ENCODE peak calls at places on chromosomes 5 and 9, in six cellular contexts. D is psoas muscle, I is foreskin fibroblast, Q is endothelial cell, Z is fibroblast of mammary gland, K is NB4. M is an unnamed sample.

GRCh38 chr9:76218868-76219462 is 175.3 kb downstream of the RFK start:
- DNase-seq in I (no peak), Q (no peak), Z (peak), K (no peak), D (no peak), M (no peak)

GRCh38 chr9:81531511-81531910 is 157.8 kb downstream of the TLE1 start:
- DNase-seq in I (no peak), D (no peak), Q (no peak), K (no peak), Z (no peak), M (no peak)

GRCh38 chr9:20683351-20684034 is 566 bp upstream of the FOCAD start:
- DNase-seq in D (peak), Q (no peak), K (peak), Z (peak), I (peak), M (peak)

GRCh38 chr5:56676091-56676768 is 139.1 kb upstream of the MAP3K1 start:
- DNase-seq in Z (no peak), D (no peak), K (peak), I (peak), Q (no peak), M (no peak)

GRCh38 chr9:117744856-117745389 is 40.7 kb downstream of the TLR4 start:
- DNase-seq in Q (peak), D (peak), K (peak), Z (no peak), I (peak), M (no peak)

GRCh38 chr9:114994716-114995115 is 64.3 kb upstream of the TNFSF8 start:
- DNase-seq in Z (no peak), D (no peak), Q (no peak), I (no peak), K (no peak), M (no peak)

GRCh38 chr5:112554089-112554977 is 135.3 kb upstream of the EPB41L4A start:
- DNase-seq in K (no peak), Z (peak), I (peak), Q (no peak), D (no peak), M (no peak)

GRCh38 chr9:89621031-89621430 is 16.2 kb downstream of the GADD45G start:
- DNase-seq in K (no peak), Q (no peak), D (no peak), I (no peak), Z (no peak), M (no peak)

GRCh38 chr5:91382530-91383026 is 539 bp downstream of the ARRDC3 start:
- DNase-seq in K (peak), I (peak), Q (no peak), D (no peak), Z (peak), M (no peak)

GRCh38 chr5:65163698-65164097 is 318.0 kb downstream of the ADAMTS6 start:
- DNase-seq in Q (no peak), Z (peak), D (no peak), K (no peak), I (peak), M (no peak)

GRCh38 chr5:34762321-34762871 is 76.6 kb upstream of the TTC23L start:
- DNase-seq in Z (peak), Q (no peak), I (peak), K (no peak), D (peak), M (no peak)

GRCh38 chr5:96114736-96115466 is 153.2 kb upstream of the ELL2 start:
- DNase-seq in I (peak), K (no peak), Q (no peak), Z (peak), D (no peak), M (no peak)

GRCh38 chr5:89480406-89481007 is 597.5 kb upstream of the MEF2C start:
- DNase-seq in K (no peak), Z (peak), I (no peak), Q (no peak), D (no peak), M (no peak)

GRCh38 chr9:28289732-28290131 is 716.5 kb upstream of the C9orf72 start:
- DNase-seq in Z (no peak), I (no peak), K (no peak), Q (no peak), D (no peak), M (no peak)

GRCh38 chr5:133295520-133295919 is 243.7 kb downstream of the HSPA4 start:
- DNase-seq in D (no peak), I (no peak), Q (no peak), K (no peak), Z (peak), M (no peak)

GRCh38 chr9:37938121-37938906 is 34.4 kb upstream of the SLC25A51 start:
- DNase-seq in Q (no peak), Z (peak), K (no peak), D (no peak), I (peak), M (no peak)

GRCh38 chr9:127559247-127559680 is 52.8 kb upstream of the STXBP1 start:
- DNase-seq in Z (no peak), I (no peak), D (no peak), K (no peak), Q (no peak), M (no peak)

GRCh38 chr9:86454701-86455402 is 100.6 kb upstream of the TUT7 start:
- DNase-seq in Q (no peak), I (peak), Z (peak), D (no peak), K (no peak), M (no peak)

GRCh38 chr9:93531374-93531773 is 45.0 kb upstream of the PHF2 start:
- DNase-seq in Z (peak), I (no peak), K (no peak), Q (no peak), D (no peak), M (no peak)
- TF ChIP-seq CTCF in Z (peak), I (no peak), K (no peak), Q (no peak), D (peak), M (no peak)

DNA sequence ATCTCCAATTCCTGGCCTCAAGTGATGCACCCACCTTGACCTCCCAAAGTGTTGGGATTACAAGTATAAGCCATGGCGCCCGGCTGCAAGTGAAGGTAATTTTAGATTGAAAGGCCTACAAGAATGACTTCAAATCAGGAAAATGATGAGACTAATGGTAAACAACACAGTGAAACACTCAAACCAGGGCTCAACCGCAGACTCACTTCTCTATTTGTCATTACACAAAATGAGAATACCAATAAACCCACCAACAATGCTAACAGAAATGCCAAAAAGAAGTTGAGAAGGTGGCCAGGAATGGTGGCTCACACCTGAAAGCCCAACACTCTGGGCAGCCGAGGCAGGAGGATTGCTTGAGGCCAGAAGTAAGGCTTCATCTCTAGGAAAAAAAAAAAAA is 92.1 kb downstream of the UBAP2 start:
- DNase-seq in Q (no peak), I (no peak), D (no peak), K (no peak), Z (no peak), M (no peak)
- TF ChIP-seq CTCF in Q (no peak), I (no peak), D (no peak), K (no peak), Z (no peak), M (no peak)

DNA sequence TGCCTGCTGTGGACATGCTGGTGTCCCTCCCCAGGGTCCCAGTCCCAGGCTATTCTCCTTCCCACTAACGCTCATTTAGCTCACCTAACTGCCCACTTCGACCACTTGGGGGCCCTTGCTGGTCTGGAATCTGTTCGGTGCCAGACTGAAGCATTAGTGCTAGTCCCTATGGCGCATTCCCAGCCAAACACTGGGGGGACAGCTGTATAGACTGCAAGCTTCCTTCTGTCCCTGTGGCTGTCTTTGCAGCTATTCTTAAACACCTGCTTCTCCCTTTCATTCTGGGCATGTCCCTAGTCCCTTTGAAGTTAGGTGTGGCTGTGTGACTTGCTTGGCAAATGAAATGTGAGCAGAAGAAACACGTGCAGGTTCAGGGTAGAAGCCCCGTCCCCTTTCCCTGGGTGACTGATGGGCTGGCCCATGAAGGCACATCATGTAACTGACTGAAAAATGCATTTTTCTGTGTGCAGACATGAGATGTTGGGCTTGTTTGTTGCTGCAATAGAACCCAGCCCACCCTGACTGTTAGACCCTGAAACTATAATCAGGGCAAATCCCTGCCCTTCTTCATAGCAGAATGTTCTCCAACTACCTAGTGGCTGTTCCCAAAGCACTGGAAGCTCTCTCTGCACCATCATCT is 134.4 kb downstream of the BARX1 start:
- DNase-seq in Q (no peak), I (no peak), Z (no peak), D (no peak), K (peak), M (peak)
- TF ChIP-seq CTCF in Q (no peak), I (no peak), Z (no peak), D (no peak), K (peak), M (no peak)

DNA sequence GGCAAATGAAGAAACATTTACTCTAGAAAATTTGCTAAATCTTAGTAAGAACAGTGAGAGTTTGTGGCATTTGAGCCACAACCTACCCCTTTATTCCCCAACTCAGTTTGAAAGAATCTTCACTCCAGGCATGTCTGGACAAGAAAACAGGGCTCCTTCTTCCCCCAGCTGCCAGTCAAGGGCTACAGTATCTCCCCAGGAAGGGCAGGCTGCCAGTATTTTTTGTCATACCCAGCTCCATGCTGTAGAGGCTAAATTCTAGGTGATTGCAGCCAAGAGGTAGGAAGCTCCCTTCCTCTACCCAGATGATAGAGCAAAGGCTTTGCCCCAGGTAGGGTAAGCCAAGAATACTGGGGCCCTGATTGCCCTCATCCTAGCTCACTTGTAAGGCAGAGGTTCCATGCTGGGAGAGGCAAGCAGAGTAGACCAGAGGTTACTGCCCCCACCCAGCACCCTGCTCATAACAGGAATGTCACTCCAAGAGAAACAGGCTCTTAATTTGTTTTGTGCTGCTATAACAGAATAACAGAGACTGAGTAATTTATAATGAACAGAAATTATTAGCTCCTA is 20.0 kb upstream of the GRPEL2 start:
- DNase-seq in K (no peak), I (peak), D (no peak), Z (peak), Q (no peak), M (no peak)
- TF ChIP-seq CTCF in K (no peak), I (no peak), D (no peak), Z (no peak), Q (no peak), M (no peak)

DNA sequence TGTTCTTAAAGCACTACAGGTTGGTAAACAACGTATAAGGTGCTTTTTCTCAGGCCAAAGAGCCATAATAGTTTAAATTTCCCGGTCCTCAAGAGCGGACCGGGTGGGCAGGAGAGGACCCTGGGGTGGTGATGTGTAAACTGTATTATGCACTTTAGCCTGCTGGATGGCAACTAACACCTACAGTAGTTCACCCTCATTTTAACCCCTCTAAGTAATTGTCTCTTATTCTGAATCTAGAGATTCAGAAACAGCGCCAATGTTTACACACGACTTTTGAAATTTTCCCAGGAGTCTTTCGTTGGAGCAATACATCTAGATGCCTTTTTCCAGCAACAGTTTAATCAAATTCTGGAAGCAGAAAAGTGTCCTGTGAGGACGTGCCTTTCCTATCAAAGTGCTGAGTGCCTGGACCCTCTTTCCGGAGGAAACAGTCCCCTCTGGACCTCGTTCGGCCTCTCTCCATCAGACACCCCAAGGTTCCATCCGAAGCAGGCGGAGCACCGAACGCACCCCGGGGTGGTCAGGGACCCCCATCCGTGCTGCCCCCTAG is 676 bp upstream of the OCLN start:
- DNase-seq in D (no peak), I (peak), Q (no peak), Z (no peak), K (no peak), M (no peak)
- TF ChIP-seq CTCF in D (no peak), I (no peak), Q (no peak), Z (no peak), K (no peak), M (no peak)

M was measured in CD14-positive monocyte.